ENCODE peak calls at places on chromosomes 3 and 15, in eight cellular contexts. V, P, F, E, J, C, I and Y are unnamed samples.

GRCh38 chr3:58565621-58566397 is 11.4 kb downstream of the FAM107A start:
- DNase-seq in I (no peak), V (no peak), E (no peak), C (no peak), P (no peak), F (no peak), J (no peak), Y (no peak)

GRCh38 chr3:65974505-65974904 is 64.2 kb downstream of the MAGI1 start:
- DNase-seq in C (no peak), V (no peak), F (no peak), E (peak; percentile 12), J (no peak), I (no peak), P (no peak), Y (no peak)

GRCh38 chr3:156542101-156543042 is 12.5 kb downstream of the SSR3 start:
- DNase-seq in I (no peak), P (no peak), E (no peak), V (no peak), C (no peak), F (no peak), J (no peak), Y (no peak)

GRCh38 chr15:39354188-39354587 is 226.7 kb upstream of the THBS1 start:
- DNase-seq in P (no peak), J (no peak), E (no peak), I (no peak), F (no peak), C (no peak), V (no peak), Y (no peak)

GRCh38 chr3:22779737-22780136 is 423.4 kb upstream of the UBE2E2 start:
- DNase-seq in J (no peak), C (no peak), I (no peak), P (no peak), F (no peak), V (no peak), E (no peak), Y (no peak)

GRCh38 chr15:87527416-87527815 is 729.1 kb downstream of the NTRK3 start:
- DNase-seq in I (no peak), V (no peak), C (no peak), F (no peak), E (no peak), P (peak; percentile 59), J (no peak), Y (no peak)

GRCh38 chr3:13420051-13420816 is at the start of gene NUP210:
- DNase-seq in F (peak; percentile 52), V (no peak), C (peak; percentile 11), P (no peak), I (no peak), J (no peak), E (no peak), Y (no peak)

GRCh38 chr15:88029696-88030095 is 226.8 kb downstream of the NTRK3 start:
- DNase-seq in P (peak; percentile 6), F (no peak), V (no peak), C (no peak), J (no peak), I (no peak), E (peak; percentile 59), Y (no peak)

GRCh38 chr15:36598529-36599177 is 19.2 kb downstream of the CDIN1 start:
- DNase-seq in J (no peak), E (no peak), F (no peak), C (no peak), V (no peak), I (no peak), P (no peak), Y (no peak)